ENCODE peak calls at places on chromosome 17, in five cellular contexts. One of them, this sample, is unnamed.
A peak's percentile ranks its signal among the peaks of the same experiment; 100 is the strongest.

GRCh38 chr17:2691069-2691871 is 20.3 kb downstream of the CLUH start:
- DNase-seq in T-helper 17 cell: no peak
- DNase-seq in type B pancreatic cell: no peak
- DNase-seq in EL: no peak
- DNase-seq in NCI-H1436: no peak
- DNase-seq in this sample: no peak

GRCh38 chr17:35044181-35044580 is 19.3 kb downstream of the RFFL start:
- DNase-seq in EL: no peak
- DNase-seq in NCI-H1436: no peak
- DNase-seq in type B pancreatic cell: no peak
- DNase-seq in T-helper 17 cell: no peak
- DNase-seq in this sample: no peak

GRCh38 chr17:10019941-10020403 is 114.9 kb upstream of the RCVRN start:
- DNase-seq in T-helper 17 cell: no peak
- DNase-seq in EL: no peak
- DNase-seq in type B pancreatic cell: no peak
- DNase-seq in NCI-H1436: no peak
- DNase-seq in this sample: no peak

GRCh38 chr17:38719943-38720641 is 10.0 kb upstream of the CISD3 start:
- DNase-seq in NCI-H1436: no peak
- DNase-seq in EL: no peak
- DNase-seq in type B pancreatic cell: no peak
- DNase-seq in T-helper 17 cell: no peak
- DNase-seq in this sample: no peak

GRCh38 chr17:76480676-76481075 is 13.3 kb downstream of the AANAT start:
- DNase-seq in type B pancreatic cell: no peak
- DNase-seq in EL: no peak
- DNase-seq in NCI-H1436: no peak
- DNase-seq in T-helper 17 cell: no peak
- DNase-seq in this sample: no peak

GRCh38 chr17:75855310-75856061 is at the start of gene WBP2:
- DNase-seq in NCI-H1436: peak; percentile 100
- DNase-seq in EL: peak; percentile 100
- DNase-seq in type B pancreatic cell: peak; percentile 95
- DNase-seq in T-helper 17 cell: peak; percentile 95
- DNase-seq in this sample: peak; percentile 98

GRCh38 chr17:76341301-76341700 is 12.4 kb downstream of the PRPSAP1 start:
- DNase-seq in type B pancreatic cell: no peak
- DNase-seq in NCI-H1436: no peak
- DNase-seq in T-helper 17 cell: no peak
- DNase-seq in EL: no peak
- DNase-seq in this sample: no peak

GRCh38 chr17:39461911-39462641 is 790 bp downstream of the CDK12 start:
- DNase-seq in type B pancreatic cell: no peak
- DNase-seq in EL: no peak
- DNase-seq in T-helper 17 cell: no peak
- DNase-seq in NCI-H1436: no peak
- DNase-seq in this sample: no peak

GRCh38 chr17:64538508-64539120 is 31.8 kb downstream of the CEP95 start:
- DNase-seq in EL: no peak
- DNase-seq in T-helper 17 cell: no peak
- DNase-seq in NCI-H1436: no peak
- DNase-seq in type B pancreatic cell: no peak
- DNase-seq in this sample: no peak

GRCh38 chr17:76075364-76076099 is 951 bp downstream of the GALR2 start:
- DNase-seq in NCI-H1436: no peak
- DNase-seq in type B pancreatic cell: no peak
- DNase-seq in EL: no peak
- DNase-seq in T-helper 17 cell: no peak
- DNase-seq in this sample: no peak

GRCh38 chr17:33964344-33964979 is 290.6 kb upstream of the CCL2 start:
- DNase-seq in EL: no peak
- DNase-seq in type B pancreatic cell: no peak
- DNase-seq in NCI-H1436: no peak
- DNase-seq in T-helper 17 cell: no peak
- DNase-seq in this sample: no peak

GRCh38 chr17:83103200-83103937 is 24.0 kb downstream of the METRNL start:
- DNase-seq in NCI-H1436: peak; percentile 89
- DNase-seq in T-helper 17 cell: no peak
- DNase-seq in EL: peak; percentile 70
- DNase-seq in type B pancreatic cell: no peak
- DNase-seq in this sample: no peak

GRCh38 chr17:48843172-48843900 is 12.5 kb downstream of the CALCOCO2 start:
- DNase-seq in NCI-H1436: no peak
- DNase-seq in type B pancreatic cell: no peak
- DNase-seq in T-helper 17 cell: no peak
- DNase-seq in EL: no peak
- DNase-seq in this sample: no peak

GRCh38 chr17:77493901-77494663 is 353.3 kb downstream of the SEC14L1 start:
- DNase-seq in T-helper 17 cell: peak; percentile 2
- DNase-seq in type B pancreatic cell: no peak
- DNase-seq in EL: no peak
- DNase-seq in NCI-H1436: no peak
- DNase-seq in this sample: no peak

GRCh38 chr17:8941980-8942617 is 23.4 kb downstream of the PIK3R5 start:
- DNase-seq in T-helper 17 cell: no peak
- DNase-seq in NCI-H1436: no peak
- DNase-seq in type B pancreatic cell: peak; percentile 54
- DNase-seq in EL: no peak
- DNase-seq in this sample: no peak

GRCh38 chr17:82529914-82530300 is 10.4 kb downstream of the FOXK2 start:
- DNase-seq in EL: no peak
- DNase-seq in T-helper 17 cell: no peak
- DNase-seq in NCI-H1436: no peak
- DNase-seq in type B pancreatic cell: no peak
- DNase-seq in this sample: no peak

GRCh38 chr17:31593806-31594205 is 202.3 kb downstream of the RAB11FIP4 start:
- DNase-seq in NCI-H1436: no peak
- DNase-seq in T-helper 17 cell: no peak
- DNase-seq in EL: peak; percentile 94
- DNase-seq in type B pancreatic cell: no peak
- DNase-seq in this sample: no peak

GRCh38 chr17:48634446-48635208 is 8.5 kb upstream of the HOXB9 start:
- DNase-seq in type B pancreatic cell: no peak
- DNase-seq in T-helper 17 cell: no peak
- DNase-seq in NCI-H1436: no peak
- DNase-seq in EL: no peak
- DNase-seq in this sample: no peak

GRCh38 chr17:4672055-4672630 is 30.7 kb upstream of the ALOX15 start:
- DNase-seq in EL: no peak
- DNase-seq in NCI-H1436: no peak
- DNase-seq in type B pancreatic cell: no peak
- DNase-seq in T-helper 17 cell: no peak
- DNase-seq in this sample: no peak

GRCh38 chr17:77892469-77893143 is 65.9 kb upstream of the TNRC6C start:
- DNase-seq in EL: no peak
- DNase-seq in T-helper 17 cell: no peak
- DNase-seq in NCI-H1436: no peak
- DNase-seq in type B pancreatic cell: no peak
- DNase-seq in this sample: no peak

GRCh38 chr17:83195330-83196087 is 116.1 kb downstream of the METRNL start:
- DNase-seq in EL: peak; percentile 48
- DNase-seq in type B pancreatic cell: no peak
- DNase-seq in T-helper 17 cell: no peak
- DNase-seq in NCI-H1436: no peak
- DNase-seq in this sample: peak; percentile 51

This sample was measured in frontal cortex.